ENCODE peak calls at places on chromosomes 7 and 10, in nine cellular contexts. J is foreskin fibroblast, I is Peyer's patch, U is CD14-positive monocyte, P is AG09309, A is sigmoid colon, D is psoas muscle, C is neural progenitor cell, R is cardiac fibroblast. B is an unnamed sample.

GRCh38 chr7:2214636-2215035 is 18.1 kb downstream of the MAD1L1 start:
- DNase-seq in R (no peak), I (no peak), J (no peak), P (no peak), D (peak), U (no peak), C (no peak), A (no peak), B (no peak)

GRCh38 chr10:75827591-75827990 is 396.2 kb downstream of the LRMDA start:
- DNase-seq in D (no peak), C (no peak), U (no peak), R (no peak), I (no peak), J (peak), A (no peak), P (no peak), B (no peak)

GRCh38 chr10:33735463-33735862 is 401.0 kb upstream of the NRP1 start:
- DNase-seq in P (no peak), D (no peak), I (no peak), R (peak), J (no peak), U (no peak), C (no peak), A (no peak), B (peak)

GRCh38 chr7:128963327-128963757 is 25.6 kb downstream of the IRF5 start:
- DNase-seq in R (peak), P (no peak), I (peak), A (no peak), J (no peak), D (no peak), U (no peak), C (no peak), B (peak)

GRCh38 chr7:134478707-134479106 is 19.8 kb upstream of the AKR1B1 start:
- DNase-seq in P (no peak), J (peak), R (peak), D (no peak), A (no peak), C (no peak), I (no peak), U (no peak), B (no peak)

GRCh38 chr7:127650842-127651555 is 995 bp upstream of the SND1 start:
- DNase-seq in D (peak), J (no peak), I (no peak), C (peak), R (no peak), U (no peak), P (no peak), A (peak), B (no peak)

GRCh38 chr10:80945267-80945880 is 407.7 kb downstream of the SH2D4B start:
- DNase-seq in P (no peak), D (no peak), J (no peak), U (no peak), R (no peak), I (no peak), C (peak), A (no peak), B (no peak)

GRCh38 chr7:37344886-37345579 is 103.6 kb downstream of the ELMO1 start:
- DNase-seq in U (no peak), C (peak), P (no peak), A (no peak), I (peak), J (no peak), R (no peak), D (no peak), B (no peak)

GRCh38 chr10:15189133-15189881 is 20.8 kb upstream of the NMT2 start:
- DNase-seq in A (peak), R (no peak), D (no peak), C (no peak), J (no peak), I (peak), U (no peak), P (no peak), B (no peak)

GRCh38 chr7:95901006-95901405 is 128.7 kb downstream of the DYNC1I1 start:
- DNase-seq in D (no peak), A (no peak), U (no peak), C (no peak), R (no peak), J (no peak), I (no peak), P (no peak), B (no peak)

GRCh38 chr7:155584763-155585531 is 38.6 kb upstream of the CNPY1 start:
- DNase-seq in R (peak), A (no peak), C (no peak), D (no peak), P (no peak), J (peak), I (no peak), U (peak), B (peak)

GRCh38 chr7:4014649-4015048 is 667.4 kb upstream of the FOXK1 start:
- DNase-seq in R (no peak), P (no peak), J (no peak), A (no peak), D (no peak), C (no peak), U (no peak), I (no peak), B (no peak)

GRCh38 chr10:3853547-3853989 is 68.6 kb upstream of the KLF6 start:
- DNase-seq in A (peak), R (no peak), D (no peak), C (no peak), J (peak), P (no peak), I (no peak), U (no peak), B (peak)

GRCh38 chr7:115019882-115020605 is 98.2 kb downstream of the MDFIC start:
- DNase-seq in C (no peak), A (no peak), R (no peak), U (peak), D (no peak), I (no peak), P (no peak), J (no peak), B (no peak)

GRCh38 chr7:87113077-87113476 is 39.2 kb upstream of the DMTF1 start:
- DNase-seq in A (no peak), C (no peak), D (no peak), R (peak), J (no peak), U (no peak), P (no peak), I (no peak), B (no peak)

DNA sequence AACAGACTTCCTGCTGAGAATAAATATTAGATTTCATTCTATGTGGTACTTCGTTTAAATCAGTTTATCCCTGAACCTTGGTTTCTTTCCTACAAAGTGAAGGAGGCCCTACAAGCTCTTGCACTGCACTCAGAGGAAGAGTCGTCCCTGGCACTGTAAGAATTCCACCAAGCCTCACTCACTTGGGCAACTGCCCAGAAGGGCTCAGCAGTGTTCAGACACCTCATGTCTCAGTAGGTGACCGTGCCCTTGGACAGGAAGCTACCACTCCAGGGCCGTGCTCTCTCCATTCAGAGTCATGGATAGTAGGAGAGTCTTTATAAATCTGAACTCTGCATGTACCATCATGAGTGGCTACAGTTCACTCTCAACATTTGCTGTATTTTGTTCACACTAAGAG is 93.8 kb downstream of the PTPRE start:
- DNase-seq in I (no peak), U (no peak), R (peak), D (no peak), A (peak), P (no peak), C (no peak), J (no peak), B (no peak)
- TF ChIP-seq CTCF in I (no peak), U (no peak), R (no peak), D (no peak), A (no peak), P (no peak), C (no peak), J (no peak), B (no peak)

GRCh38 chr10:14186245-14186644 is 144.5 kb downstream of the FRMD4A start:
- DNase-seq in J (no peak), A (no peak), U (no peak), I (no peak), P (no peak), C (peak), R (peak), D (no peak), B (no peak)
- TF ChIP-seq CTCF in J (peak), A (no peak), U (no peak), I (no peak), P (peak), C (peak), R (peak), D (no peak), B (peak)

DNA sequence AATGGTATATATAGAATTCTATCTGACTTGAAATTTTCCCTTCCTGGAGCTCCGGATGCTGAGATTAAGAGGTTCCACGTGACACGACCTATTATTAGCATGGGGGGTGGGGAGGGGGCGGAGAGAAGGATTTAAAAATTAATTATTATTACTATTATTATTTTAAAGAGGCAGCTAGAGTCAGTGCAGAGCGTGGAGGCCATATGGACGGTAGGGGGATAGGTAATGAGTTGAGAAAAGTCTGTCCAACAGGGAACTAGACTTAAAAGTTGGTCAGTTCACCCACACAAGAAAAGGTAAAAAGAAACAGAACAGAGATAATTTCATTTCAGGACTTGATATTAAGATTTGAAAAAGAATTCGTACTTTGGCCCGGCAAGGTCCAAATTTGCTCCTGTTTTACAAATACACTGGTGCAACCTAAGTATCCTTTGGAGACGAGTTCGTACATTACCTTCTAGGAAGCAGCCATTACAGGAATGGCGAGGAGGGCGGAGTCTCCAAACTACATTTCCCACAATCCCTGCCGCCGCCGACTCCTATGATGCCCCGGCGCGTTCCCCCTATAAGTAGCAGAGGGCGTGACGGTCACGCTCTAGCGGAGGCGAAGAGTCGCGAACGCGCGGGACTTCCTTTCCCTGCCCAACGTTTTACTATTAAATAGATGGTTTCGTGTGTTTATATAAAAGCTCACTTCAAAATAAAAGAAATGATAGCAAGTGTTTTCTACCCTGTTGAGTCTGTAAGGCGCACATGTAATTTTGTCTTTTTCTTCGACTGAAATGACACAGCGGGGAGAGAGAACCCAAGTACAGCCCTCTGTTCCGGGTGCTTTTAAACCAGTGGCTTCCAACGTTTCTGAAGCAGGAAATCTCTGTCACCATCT is at the start of gene SMIM30:
- DNase-seq in A (peak), D (peak), I (peak), R (peak), C (peak), U (peak), P (peak), J (peak), B (peak)
- TF ChIP-seq CTCF in A (no peak), D (no peak), I (no peak), R (peak), C (no peak), U (no peak), P (no peak), J (no peak), B (no peak)

GRCh38 chr10:124550305-124551034 is 88.8 kb downstream of the LHPP start:
- DNase-seq in P (no peak), C (no peak), D (no peak), J (no peak), R (no peak), U (no peak), I (peak), A (no peak), B (no peak)

GRCh38 chr10:124545346-124545745 is 83.7 kb downstream of the LHPP start:
- DNase-seq in A (no peak), P (no peak), D (no peak), U (no peak), R (no peak), J (no peak), I (peak), C (no peak), B (no peak)

GRCh38 chr10:124545756-124546369 is 84.2 kb downstream of the LHPP start:
- DNase-seq in D (no peak), C (no peak), R (no peak), J (no peak), P (no peak), U (no peak), I (no peak), A (no peak), B (no peak)

GRCh38 chr10:124546957-124547650 is 85.5 kb downstream of the LHPP start:
- DNase-seq in C (no peak), I (no peak), R (no peak), D (no peak), A (no peak), J (no peak), P (no peak), U (no peak), B (no peak)

GRCh38 chr10:124547651-124548168 is 86.1 kb downstream of the LHPP start:
- DNase-seq in U (no peak), A (no peak), D (no peak), J (no peak), I (no peak), P (no peak), R (peak), C (no peak), B (no peak)
- TF ChIP-seq CTCF in U (no peak), A (no peak), D (no peak), J (no peak), I (no peak), P (no peak), R (no peak), C (no peak), B (no peak)

GRCh38 chr7:45574521-45575500 is 643 bp downstream of the ADCY1 start:
- DNase-seq in U (no peak), I (no peak), A (peak), C (peak), R (peak), J (peak), D (peak), P (no peak), B (no peak)
- TF ChIP-seq CTCF in U (no peak), I (peak), A (no peak), C (peak), R (no peak), J (no peak), D (peak), P (peak), B (no peak)